ENCODE peak calls at places on chromosome 21, in four cellular contexts. E is HCT116, T is adrenal gland, J is upper lobe of left lung. H is an unnamed sample.

GRCh38 chr21:21122680-21123079 is 124.5 kb downstream of the NCAM2 start:
- DNase-seq in T (no peak), J (no peak), E (no peak), H (no peak)

GRCh38 chr21:44065428-44065827 is 41.8 kb upstream of the PWP2 start:
- DNase-seq in T (peak; percentile 28), J (no peak), E (no peak), H (no peak)

GRCh38 chr21:31366825-31367224 is 22.8 kb upstream of the TIAM1 start:
- DNase-seq in J (no peak), T (peak; percentile 23), E (peak; percentile 98), H (peak; percentile 65)

GRCh38 chr21:15645830-15646229 is 84.0 kb upstream of the USP25 start:
- DNase-seq in T (no peak), E (no peak), J (no peak), H (no peak)

GRCh38 chr21:40070871-40071270 is 203.6 kb downstream of the PCP4 start:
- DNase-seq in E (no peak), T (peak; percentile 57), J (no peak), H (no peak)

GRCh38 chr21:16195476-16195875 is 465.7 kb downstream of the USP25 start:
- DNase-seq in E (no peak), T (no peak), J (no peak), H (no peak)

GRCh38 chr21:8990326-8991087 is 1530.9 kb upstream of the TPTE start:
- DNase-seq in E (no peak), T (no peak), J (no peak), H (no peak)

GRCh38 chr21:30257773-30258172 is 25.0 kb downstream of the KRTAP24-1 start:
- DNase-seq in T (peak; percentile 21), E (no peak), J (no peak), H (peak; percentile 2)

GRCh38 chr21:20315044-20315443 is 683.2 kb upstream of the NCAM2 start:
- DNase-seq in J (no peak), T (no peak), E (no peak), H (no peak)

GRCh38 chr21:32554832-32555436 is 30.4 kb downstream of the TCP10L start:
- DNase-seq in E (no peak), T (no peak), J (no peak), H (no peak)

GRCh38 chr21:25760061-25760460 is 25.3 kb downstream of the GABPA start:
- DNase-seq in E (no peak), J (no peak), T (no peak), H (no peak)

GRCh38 chr21:36028127-36029069 is 31.9 kb downstream of the SETD4 start:
- DNase-seq in J (no peak), E (peak; percentile 64), T (peak; percentile 82), H (peak; percentile 93)
- TF ChIP-seq POLR2A in J (no peak), E (no peak), T (no peak), H (no peak)

GRCh38 chr21:38795475-38795874 is 10.3 kb upstream of the ETS2 start:
- DNase-seq in E (no peak), J (no peak), T (no peak), H (no peak)

GRCh38 chr21:38796426-38796825 is 9.3 kb upstream of the ETS2 start:
- DNase-seq in T (no peak), J (no peak), E (no peak), H (no peak)

GRCh38 chr21:38793060-38793459 is 12.7 kb upstream of the ETS2 start:
- DNase-seq in J (no peak), T (no peak), E (no peak), H (no peak)

GRCh38 chr21:38794978-38795377 is 10.8 kb upstream of the ETS2 start:
- DNase-seq in E (no peak), T (no peak), J (no peak), H (no peak)

DNA sequence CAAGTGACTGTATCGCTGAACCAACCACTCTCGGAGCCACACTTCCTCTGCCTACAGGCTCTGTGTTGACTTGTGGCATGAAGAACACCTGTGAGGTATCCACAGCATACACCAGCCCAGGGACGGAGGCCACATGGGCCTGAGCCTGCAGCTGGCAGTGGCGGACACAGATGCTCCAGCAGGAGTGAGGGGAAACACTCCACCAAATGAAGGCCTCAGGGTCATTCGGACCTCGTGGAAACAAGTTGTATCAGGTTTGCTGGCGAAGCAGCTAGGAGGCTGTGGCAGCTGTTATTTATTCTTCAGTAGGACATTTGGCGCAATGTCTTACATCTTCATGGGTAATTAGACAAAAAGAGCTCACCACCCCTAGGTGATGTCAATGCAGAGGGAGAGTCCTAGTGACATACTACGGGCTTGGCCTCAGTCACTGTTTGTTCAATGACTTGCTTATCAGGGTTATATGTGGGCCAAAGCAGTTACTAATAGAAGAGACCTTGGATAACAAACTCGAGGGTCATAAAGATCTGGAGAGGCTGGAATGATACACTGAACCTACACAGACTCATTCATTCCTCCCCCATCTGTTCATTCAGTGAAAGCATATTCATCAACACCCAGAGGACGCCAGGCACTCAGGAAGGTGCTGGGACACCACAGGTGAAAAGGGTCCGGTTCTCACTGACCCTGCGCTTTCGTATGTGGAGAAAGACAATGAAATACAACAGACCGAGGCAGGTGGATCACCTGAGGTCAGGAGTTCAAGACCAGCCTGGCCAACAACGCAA is 11.6 kb upstream of the ETS2 start:
- DNase-seq in E (no peak), T (no peak), J (no peak), H (no peak)
- TF ChIP-seq POLR2A in E (no peak), T (no peak), J (no peak), H (no peak)

GRCh38 chr21:36388076-36388475 is 2.9 kb downstream of the CHAF1B start:
- DNase-seq in T (no peak), E (no peak), J (no peak), H (no peak)

GRCh38 chr21:36385909-36386642 is 884 bp downstream of the CHAF1B start:
- DNase-seq in E (no peak), T (no peak), J (no peak), H (no peak)

GRCh38 chr21:36384885-36385232 is 333 bp upstream of the CHAF1B start:
- DNase-seq in J (no peak), T (no peak), E (no peak), H (no peak)

GRCh38 chr21:36381841-36382589 is 3.2 kb upstream of the CHAF1B start:
- DNase-seq in J (no peak), T (no peak), E (no peak), H (no peak)

GRCh38 chr21:36385233-36385908 is at the start of gene CHAF1B:
- DNase-seq in T (peak; percentile 81), E (peak; percentile 51), J (peak; percentile 96), H (peak; percentile 88)
- TF ChIP-seq POLR2A in T (peak; percentile 17), E (peak; percentile 72), J (peak; percentile 36), H (peak; percentile 84)

GRCh38 chr21:42850463-42850862 is 28.9 kb downstream of the WDR4 start:
- DNase-seq in T (no peak), E (no peak), J (no peak), H (no peak)
- TF ChIP-seq POLR2A in T (no peak), E (no peak), J (no peak), H (no peak)

GRCh38 chr21:26836546-26836945 is 8.7 kb downstream of the ADAMTS1 start:
- DNase-seq in E (no peak), J (no peak), T (no peak), H (no peak)
- TF ChIP-seq POLR2A in E (no peak), J (no peak), T (no peak), H (no peak)

GRCh38 chr21:45981154-45981606 is 390 bp upstream of the COL6A1 start:
- DNase-seq in T (peak; percentile 75), J (peak; percentile 90), E (peak; percentile 52), H (peak; percentile 98)

GRCh38 chr21:45982758-45983731 is 1.5 kb downstream of the COL6A1 start:
- DNase-seq in E (no peak), T (no peak), J (peak; percentile 81), H (no peak)

GRCh38 chr21:45981641-45982255 is at the start of gene COL6A1:
- DNase-seq in J (peak; percentile 91), E (no peak), T (peak; percentile 70), H (peak; percentile 85)

GRCh38 chr21:45980697-45981096 is 873 bp upstream of the COL6A1 start:
- DNase-seq in T (no peak), E (no peak), J (no peak), H (no peak)

GRCh38 chr21:45982256-45982757 is 737 bp downstream of the COL6A1 start:
- DNase-seq in T (no peak), J (peak; percentile 73), E (no peak), H (no peak)
- TF ChIP-seq POLR2A in T (no peak), J (no peak), E (no peak), H (no peak)

GRCh38 chr21:45997495-45998275 is 16.1 kb downstream of the COL6A1 start:
- DNase-seq in T (peak; percentile 0), E (no peak), J (peak; percentile 79), H (no peak)

GRCh38 chr21:46000182-46000730 is 18.7 kb downstream of the COL6A1 start:
- DNase-seq in J (peak; percentile 59), T (no peak), E (no peak), H (no peak)

GRCh38 chr21:45998276-45998701 is 16.7 kb downstream of the COL6A1 start:
- DNase-seq in E (no peak), T (no peak), J (peak; percentile 71), H (no peak)

GRCh38 chr21:45999581-46000181 is 18.1 kb downstream of the COL6A1 start:
- DNase-seq in J (no peak), E (no peak), T (no peak), H (no peak)

GRCh38 chr21:45998871-45999580 is 17.5 kb downstream of the COL6A1 start:
- DNase-seq in J (peak; percentile 57), E (no peak), T (peak; percentile 0), H (no peak)
- TF ChIP-seq POLR2A in J (no peak), E (no peak), T (no peak), H (no peak)

GRCh38 chr21:37455504-37455911 is 88.9 kb downstream of the DYRK1A start:
- DNase-seq in T (no peak), J (no peak), E (no peak), H (no peak)

GRCh38 chr21:37451446-37451845 is 84.9 kb downstream of the DYRK1A start:
- DNase-seq in J (peak; percentile 29), E (no peak), T (no peak), H (no peak)

GRCh38 chr21:37454869-37455503 is 88.4 kb downstream of the DYRK1A start:
- DNase-seq in J (no peak), T (no peak), E (no peak), H (no peak)

GRCh38 chr21:37452222-37452621 is 85.6 kb downstream of the DYRK1A start:
- DNase-seq in E (no peak), T (no peak), J (no peak), H (peak; percentile 47)

GRCh38 chr21:37453350-37453749 is 86.8 kb downstream of the DYRK1A start:
- DNase-seq in T (no peak), J (no peak), E (no peak), H (no peak)
- TF ChIP-seq POLR2A in T (no peak), J (no peak), E (no peak), H (no peak)

GRCh38 chr21:17440955-17441354 is 71.9 kb upstream of the CXADR start:
- DNase-seq in T (no peak), E (no peak), J (no peak), H (no peak)
- TF ChIP-seq POLR2A in T (no peak), E (no peak), J (no peak), H (no peak)

GRCh38 chr21:41579692-41580091 is 71.7 kb upstream of the TMPRSS2 start:
- DNase-seq in J (no peak), E (no peak), T (no peak), H (no peak)
- TF ChIP-seq POLR2A in J (no peak), E (no peak), T (no peak), H (no peak)

H was measured in H54.